ENCODE peak calls at places on chromosomes 2 and 18, in nine cellular contexts. B is NCI-H2029 treated with DMSO at 0.1 percent for 48 hours; T is stimulated activated naive B cell treated with anti-CD40 and anti-IgM and Interleukin-4, amounts not matched to agents 10 μg/mL and 1 μg/mL and 100 μg/mL, for 72 hours; P is myocyte; X is cardiac muscle cell; G is stimulated activated CD4-positive, alpha-beta T cell treated with anti-CD3 and anti-CD28 coated beads, Interleukin-1b, Interleukin-23, amount 100 ng/mL, for 24 hours; K is substantia nigra; A is T-helper 1 cell; C is HT1080. U is an unnamed sample.

GRCh38 chr2:61792355-61792754 is 61.5 kb downstream of the FAM161A start:
- DNase-seq in B (no peak), T (no peak), P (no peak), X (no peak), G (no peak), K (no peak), A (no peak), C (no peak), U (no peak)

GRCh38 chr2:134079373-134079772 is 174.5 kb upstream of the MGAT5 start:
- DNase-seq in B (no peak), T (peak), P (no peak), X (no peak), G (no peak), K (no peak), A (no peak), C (no peak), U (no peak)

GRCh38 chr18:48032876-48033769 is 102.7 kb upstream of the SMAD2 start:
- DNase-seq in B (no peak), T (no peak), P (no peak), X (no peak), G (no peak), K (no peak), A (no peak), C (peak), U (no peak)

GRCh38 chr18:46497129-46497528 is 159.9 kb downstream of the LOXHD1 start:
- DNase-seq in B (no peak), T (no peak), P (peak), X (peak), G (peak), K (peak), A (no peak), C (peak), U (no peak)

GRCh38 chr2:104321141-104321799 is 532.6 kb upstream of the POU3F3 start:
- DNase-seq in B (no peak), T (no peak), P (no peak), X (no peak), G (no peak), K (no peak), A (no peak), C (no peak), U (no peak)

GRCh38 chr2:133821107-133821760 is 253.0 kb upstream of the NCKAP5 start:
- DNase-seq in B (no peak), T (no peak), P (peak), X (no peak), G (no peak), K (no peak), A (no peak), C (no peak), U (no peak)

GRCh38 chr18:59268722-59269562 is 4.3 kb downstream of the RAX start:
- DNase-seq in B (no peak), T (peak), P (peak), X (peak), G (peak), K (no peak), A (no peak), C (no peak), U (no peak)

GRCh38 chr18:21257383-21257782 is 15.4 kb downstream of the GREB1L start:
- DNase-seq in B (no peak), T (no peak), P (no peak), X (no peak), G (no peak), K (no peak), A (no peak), C (no peak), U (no peak)

GRCh38 chr18:78721281-78721949 is 258.2 kb upstream of the SALL3 start:
- DNase-seq in B (no peak), T (no peak), P (no peak), X (no peak), G (no peak), K (no peak), A (no peak), C (no peak), U (no peak)

GRCh38 chr2:68328901-68329300 is 9.2 kb upstream of the CNRIP1 start:
- DNase-seq in B (no peak), T (no peak), P (no peak), X (no peak), G (no peak), K (no peak), A (no peak), C (no peak), U (no peak)

GRCh38 chr2:217183471-217183870 is 323.6 kb upstream of the TNP1 start:
- DNase-seq in B (no peak), T (no peak), P (no peak), X (no peak), G (no peak), K (no peak), A (no peak), C (no peak), U (no peak)

GRCh38 chr18:39340418-39340817 is 1774.8 kb upstream of the CELF4 start:
- DNase-seq in B (no peak), T (no peak), P (no peak), X (no peak), G (no peak), K (no peak), A (no peak), C (no peak), U (no peak)

GRCh38 chr2:19337742-19338141 is 20.7 kb downstream of the OSR1 start:
- DNase-seq in B (no peak), T (no peak), P (no peak), X (no peak), G (no peak), K (no peak), A (no peak), C (no peak), U (no peak)

GRCh38 chr2:66889632-66889882 is 454.6 kb downstream of the MEIS1 start:
- DNase-seq in B (no peak), T (no peak), P (no peak), X (no peak), G (no peak), K (no peak), A (no peak), C (no peak), U (no peak)

GRCh38 chr2:10444463-10444862 is 3.7 kb downstream of the ODC1 start:
- DNase-seq in B (no peak), T (peak), P (no peak), X (no peak), G (peak), K (no peak), A (no peak), C (peak), U (no peak)